ENCODE peak calls at places on chromosomes 6 and 20, in four cellular contexts. K, I, E and C are unnamed samples.

GRCh38 chr6:161076211-161076677 is 84.7 kb downstream of the MAP3K4 start:
- DNase-seq in K (no peak), I (no peak), E (no peak), C (no peak)

GRCh38 chr20:44704551-44704971 is 10.6 kb upstream of the CCN5 start:
- DNase-seq in K (no peak), I (peak), E (peak), C (no peak)

GRCh38 chr6:45772886-45773285 is 242.8 kb downstream of the CLIC5 start:
- DNase-seq in K (no peak), I (no peak), E (no peak), C (no peak)

GRCh38 chr6:106114492-106114891 is 28.4 kb downstream of the PRDM1 start:
- DNase-seq in K (no peak), I (no peak), E (no peak), C (no peak)

GRCh38 chr6:168649209-168649608 is 208.2 kb downstream of the SMOC2 start:
- DNase-seq in K (no peak), I (no peak), E (no peak), C (no peak)

GRCh38 chr6:11356404-11357155 is 124.1 kb upstream of the NEDD9 start:
- DNase-seq in K (peak), I (no peak), E (no peak), C (no peak)

GRCh38 chr20:37378785-37379598 is 33.1 kb downstream of the SRC start:
- DNase-seq in K (no peak), I (peak), E (peak), C (peak)

GRCh38 chr6:129785081-129785755 is 75.2 kb upstream of the ARHGAP18 start:
- DNase-seq in K (no peak), I (no peak), E (no peak), C (no peak)

GRCh38 chr6:165950316-165950715 is 217.3 kb downstream of the TBXT start:
- DNase-seq in K (no peak), I (no peak), E (no peak), C (no peak)

GRCh38 chr6:107323133-107323785 is 136.1 kb downstream of the PDSS2 start:
- DNase-seq in K (no peak), I (no peak), E (peak), C (no peak)

GRCh38 chr6:98977606-98978292 is 30.0 kb upstream of the FBXL4 start:
- DNase-seq in K (no peak), I (no peak), E (no peak), C (no peak)

GRCh38 chr6:1596088-1596852 is 13.4 kb upstream of the FOXC1 start:
- DNase-seq in K (peak), I (peak), E (no peak), C (peak)

GRCh38 chr6:149924206-149924932 is 1.4 kb upstream of the RAET1G start:
- DNase-seq in K (no peak), I (peak), E (no peak), C (no peak)

GRCh38 chr6:30042476-30042875 is 18.6 kb upstream of the POLR1H start:
- DNase-seq in K (no peak), I (no peak), E (no peak), C (no peak)

GRCh38 chr6:31086788-31087440 is 25.5 kb downstream of the C6orf15 start:
- DNase-seq in K (no peak), I (no peak), E (no peak), C (no peak)

GRCh38 chr6:169185011-169185521 is 68.6 kb downstream of the THBS2 start:
- DNase-seq in K (no peak), I (no peak), E (no peak), C (no peak)

GRCh38 chr6:86355271-86355670 is 582.1 kb upstream of the HTR1E start:
- DNase-seq in K (no peak), I (no peak), E (no peak), C (no peak)

GRCh38 chr6:25296980-25297379 is 17.8 kb downstream of the CARMIL1 start:
- DNase-seq in K (peak), I (peak), E (no peak), C (no peak)

GRCh38 chr6:27007020-27007419 is 240.5 kb upstream of the PRSS16 start:
- DNase-seq in K (no peak), I (no peak), E (no peak), C (no peak)

GRCh38 chr6:20838113-20838512 is 303.9 kb downstream of the CDKAL1 start:
- DNase-seq in K (no peak), I (no peak), E (no peak), C (no peak)

GRCh38 chr6:138518054-138518453 is 18.8 kb upstream of the NHSL1 start:
- DNase-seq in K (no peak), I (no peak), E (no peak), C (no peak)
- H3K4me3 ChIP-seq in K (no peak), I (no peak), E (no peak), C (no peak)

DNA sequence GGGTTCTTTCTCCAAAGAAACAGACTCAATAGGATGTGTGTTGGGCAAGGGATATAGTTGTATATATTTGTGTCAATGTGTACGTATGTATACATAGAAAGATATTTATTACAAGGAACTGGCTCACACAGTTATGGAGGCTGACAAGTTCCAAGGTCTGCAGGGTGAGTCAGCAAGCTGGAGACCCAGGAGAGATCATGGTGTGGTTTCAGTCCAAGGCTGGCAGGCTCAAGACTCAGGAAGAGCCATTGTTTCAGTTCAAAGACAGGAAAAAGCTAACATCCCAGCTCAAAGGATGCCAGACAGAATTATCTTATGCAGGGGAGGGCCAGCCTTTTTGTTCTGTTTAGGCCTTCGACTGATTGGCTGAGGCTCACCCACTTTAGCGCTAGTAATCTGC is 89.9 kb upstream of the RALGAPA2 start:
- DNase-seq in K (no peak), I (no peak), E (no peak), C (no peak)
- H3K4me3 ChIP-seq in K (no peak), I (no peak), E (no peak), C (no peak)

DNA sequence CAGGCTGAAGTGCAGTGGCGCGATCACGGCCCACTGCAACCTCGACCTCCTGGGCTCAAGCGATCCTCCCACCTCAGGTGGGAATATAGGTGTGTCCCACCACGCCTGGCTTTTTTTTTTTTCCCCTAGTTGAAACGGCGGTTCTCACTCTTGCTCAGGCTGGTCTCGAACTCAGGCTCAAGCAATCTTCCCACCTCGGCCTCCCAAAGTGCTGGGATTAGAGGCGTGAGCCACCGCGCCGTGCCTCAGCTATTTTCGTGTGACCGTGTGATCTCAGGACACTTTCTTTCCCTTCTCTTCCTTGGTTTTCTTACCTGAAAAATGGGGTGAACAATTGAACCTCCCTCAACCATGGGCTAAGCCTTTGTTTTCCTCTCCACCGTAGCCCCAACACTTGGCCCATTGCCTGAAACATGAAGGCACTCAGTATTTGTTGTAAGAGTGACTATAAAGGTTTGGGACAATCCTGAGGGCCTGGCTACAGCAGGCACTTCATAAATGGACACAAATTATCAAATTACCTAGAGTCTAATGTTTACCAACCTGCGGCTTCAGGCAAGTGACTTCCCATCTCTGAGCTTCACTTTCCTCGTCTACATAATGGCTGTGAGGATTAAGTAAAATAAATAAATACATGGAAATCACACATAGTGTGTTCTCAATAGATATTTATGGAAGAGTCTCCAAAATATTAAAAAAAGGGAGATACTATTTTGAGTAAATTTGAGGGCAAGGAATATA is 31.4 kb upstream of the ID1 start:
- DNase-seq in K (no peak), I (no peak), E (no peak), C (no peak)
- H3K4me3 ChIP-seq in K (peak), I (peak), E (peak), C (peak)

GRCh38 chr6:135902756-135903331 is 51.3 kb downstream of the PDE7B start:
- DNase-seq in K (no peak), I (no peak), E (no peak), C (no peak)
- H3K4me3 ChIP-seq in K (peak), I (no peak), E (no peak), C (no peak)

GRCh38 chr6:111190637-111191036 is 103.3 kb downstream of the SLC16A10 start:
- DNase-seq in K (no peak), I (no peak), E (no peak), C (no peak)
- H3K4me3 ChIP-seq in K (no peak), I (no peak), E (no peak), C (no peak)

DNA sequence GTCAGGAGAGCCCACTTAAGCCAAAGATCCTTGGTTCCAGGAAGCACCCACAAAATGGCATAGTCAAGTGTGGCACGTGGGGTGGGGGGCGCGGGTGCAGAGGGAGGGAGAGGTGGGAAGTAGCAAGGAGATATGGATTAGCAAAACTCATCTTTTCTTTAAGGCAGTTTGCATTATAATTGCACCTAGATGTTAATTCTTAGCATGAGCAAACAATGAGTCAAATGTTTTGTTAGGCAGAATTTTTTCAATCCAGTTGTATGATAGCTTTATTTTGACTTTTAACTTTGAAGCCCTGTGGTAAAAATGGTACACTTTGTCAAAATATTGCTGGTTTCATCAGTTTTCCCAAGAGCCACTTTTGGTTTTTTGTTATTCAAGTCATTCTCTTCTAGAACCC is 15.0 kb downstream of the SCAND1 start:
- DNase-seq in K (no peak), I (no peak), E (no peak), C (no peak)
- H3K4me3 ChIP-seq in K (no peak), I (no peak), E (no peak), C (no peak)

GRCh38 chr20:609371-609964 is 641 bp downstream of the TCF15 start:
- DNase-seq in K (no peak), I (no peak), E (no peak), C (peak)
- H3K4me3 ChIP-seq in K (peak), I (peak), E (no peak), C (peak)

DNA sequence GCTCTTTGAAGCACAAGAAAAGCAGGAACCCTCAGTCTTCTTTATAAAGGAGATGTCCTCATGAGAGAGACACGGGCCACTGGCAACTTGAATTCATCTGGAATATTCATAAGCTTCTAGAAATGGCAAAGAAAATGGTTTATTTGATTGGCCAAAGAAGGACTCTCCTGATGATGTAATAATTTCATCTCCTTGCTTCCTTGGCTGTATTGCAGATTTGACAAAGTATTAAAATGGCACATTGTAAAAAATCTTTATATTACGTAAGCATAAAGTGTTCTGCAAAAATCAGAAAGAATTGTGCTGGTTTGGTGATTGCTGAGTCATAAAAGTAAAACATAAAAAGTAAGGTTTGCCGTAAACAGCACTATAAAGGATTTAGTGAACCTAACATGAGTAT is 255.9 kb upstream of the RREB1 start:
- DNase-seq in K (no peak), I (no peak), E (no peak), C (no peak)
- H3K4me3 ChIP-seq in K (no peak), I (no peak), E (no peak), C (no peak)

GRCh38 chr6:151440930-151441329 is 11.0 kb downstream of the RMND1 start:
- DNase-seq in K (no peak), I (no peak), E (no peak), C (no peak)
- H3K4me3 ChIP-seq in K (no peak), I (peak), E (no peak), C (no peak)